ENCODE peak calls at places on chromosome 5, in four cellular contexts. V, I, K and G are unnamed samples.

GRCh38 chr5:59724482-59725392 is 168.8 kb downstream of the PDE4D start:
- DNase-seq in V (no peak), K (peak; percentile 33), I (no peak), G (no peak)

GRCh38 chr5:130796902-130797301 is 368.2 kb downstream of the HINT1 start:
- DNase-seq in V (no peak), I (no peak), K (no peak), G (no peak)

GRCh38 chr5:6634327-6634713 is 1.1 kb downstream of the SRD5A1 start:
- DNase-seq in V (no peak), I (no peak), K (no peak), G (no peak)

GRCh38 chr5:83895860-83896259 is 175.2 kb upstream of the HAPLN1 start:
- DNase-seq in V (no peak), K (no peak), I (no peak), G (no peak)

GRCh38 chr5:73913971-73914370 is 288.0 kb downstream of the ARHGEF28 start:
- DNase-seq in K (no peak), V (no peak), I (no peak), G (no peak)

GRCh38 chr5:15573594-15573993 is 73.6 kb downstream of the FBXL7 start:
- DNase-seq in V (no peak), K (no peak), I (no peak), G (no peak)

GRCh38 chr5:1190296-1190695 is 11.1 kb upstream of the SLC6A19 start:
- DNase-seq in V (no peak), K (no peak), I (no peak), G (no peak)

GRCh38 chr5:157273131-157273556 is 7.2 kb downstream of the CYFIP2 start:
- DNase-seq in I (no peak), V (no peak), K (no peak), G (no peak)

GRCh38 chr5:43704243-43704642 is 101.3 kb downstream of the NNT start:
- DNase-seq in I (no peak), K (no peak), V (no peak), G (no peak)

GRCh38 chr5:14145356-14146334 is 2.5 kb downstream of the TRIO start:
- DNase-seq in I (no peak), V (no peak), K (no peak), G (no peak)

GRCh38 chr5:128667148-128667547 is 129.1 kb upstream of the FBN2 start:
- DNase-seq in K (no peak), I (no peak), V (no peak), G (no peak)

GRCh38 chr5:95835682-95836405 is 13.3 kb upstream of the GLRX start:
- DNase-seq in V (no peak), I (no peak), K (no peak), G (no peak)

GRCh38 chr5:1164696-1165630 is 36.4 kb upstream of the SLC6A19 start:
- DNase-seq in I (no peak), V (no peak), K (no peak), G (no peak)

GRCh38 chr5:74382864-74383618 is 257.5 kb downstream of the ENC1 start:
- DNase-seq in V (no peak), K (no peak), I (no peak), G (no peak)

GRCh38 chr5:40442346-40442745 is 237.4 kb upstream of the PTGER4 start:
- DNase-seq in K (no peak), I (no peak), V (no peak), G (no peak)
- H3K9me3 ChIP-seq in K (no peaks in the 10 kb centered on the region), I (no peaks in the 10 kb centered on the region), V (no peaks in the 10 kb centered on the region), G (peaks cover 2% of the 10 kb centered on the region)

DNA sequence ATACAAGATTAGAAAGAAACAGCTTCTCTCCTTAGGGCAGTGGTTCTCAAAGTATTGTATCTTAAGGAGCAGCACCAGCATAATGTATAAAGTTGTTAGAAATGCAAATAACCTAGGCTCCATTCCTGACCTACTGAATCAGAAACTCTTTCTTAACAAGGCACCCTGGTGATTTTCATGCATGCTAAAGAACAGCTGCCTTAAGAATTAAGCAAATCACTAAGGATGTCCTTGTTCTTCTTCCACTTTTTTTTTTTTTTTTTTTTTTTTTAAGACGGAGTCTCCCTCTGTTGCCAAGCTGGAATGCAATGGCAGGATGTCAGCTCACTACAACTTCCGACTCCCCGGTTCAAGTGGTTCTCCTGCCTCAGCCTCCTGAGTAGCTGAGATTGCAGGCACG is 1095.2 kb upstream of the EDIL3 start:
- DNase-seq in K (no peak), V (no peak), I (no peak), G (no peak)
- H3K9me3 ChIP-seq in K (no peaks in the 10 kb centered on the region), V (no peaks in the 10 kb centered on the region), I (no peaks in the 10 kb centered on the region), G (no peaks in the 10 kb centered on the region)

GRCh38 chr5:180848878-180849277 is 12.2 kb downstream of the ZFP62 start:
- DNase-seq in V (no peak), K (no peak), I (no peak), G (no peak)

GRCh38 chr5:180852510-180852909 is 8.6 kb downstream of the ZFP62 start:
- DNase-seq in K (no peak), V (no peak), I (no peak), G (no peak)

GRCh38 chr5:180848265-180848664 is 12.8 kb downstream of the ZFP62 start:
- DNase-seq in V (no peak), K (no peak), I (no peak), G (no peak)

GRCh38 chr5:180850434-180851078 is 10.5 kb downstream of the ZFP62 start:
- DNase-seq in I (no peak), V (no peak), K (no peak), G (no peak)

DNA sequence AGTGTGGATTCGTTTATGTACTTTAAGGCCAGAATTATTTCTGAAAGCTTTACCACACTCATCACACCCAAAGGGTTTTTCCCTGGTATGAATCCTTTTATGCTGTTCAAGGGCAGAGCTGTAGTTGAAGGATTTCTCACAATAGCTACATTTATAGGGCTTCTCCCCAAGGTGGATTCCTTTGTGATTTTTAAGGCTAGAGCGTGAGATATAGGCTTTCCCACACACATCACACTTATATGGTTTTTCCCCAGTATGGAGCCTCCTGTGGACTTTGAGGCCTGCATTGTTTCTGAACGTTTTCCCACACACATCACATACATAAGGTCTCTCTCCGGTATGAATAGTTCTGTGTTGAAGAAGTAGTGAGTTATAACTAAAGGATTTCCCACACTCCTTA is 11.2 kb downstream of the ZFP62 start:
- DNase-seq in V (no peak), I (no peak), K (no peak), G (no peak)
- H3K9me3 ChIP-seq in V (peaks cover 25% of the 10 kb centered on the region), I (no peaks in the 10 kb centered on the region), K (peaks cover 76% of the 10 kb centered on the region), G (peaks cover 10% of the 10 kb centered on the region)

GRCh38 chr5:178941361-178941760 is 363 bp downstream of the ZNF454 start:
- DNase-seq in V (no peak), I (peak; percentile 17), K (no peak), G (no peak)
- H3K9me3 ChIP-seq in V (peaks cover 21% of the 10 kb centered on the region), I (peaks cover 4% of the 10 kb centered on the region), K (peaks cover 87% of the 10 kb centered on the region), G (peaks cover 19% of the 10 kb centered on the region)

GRCh38 chr5:42590566-42590965 is 166.1 kb upstream of the CCDC152 start:
- DNase-seq in K (no peak), V (no peak), I (no peak), G (no peak)
- H3K9me3 ChIP-seq in K (no peaks in the 10 kb centered on the region), V (no peaks in the 10 kb centered on the region), I (no peaks in the 10 kb centered on the region), G (no peaks in the 10 kb centered on the region)

GRCh38 chr5:3348576-3349535 is 246.8 kb upstream of the IRX1 start:
- DNase-seq in V (no peak), I (no peak), K (no peak), G (no peak)
- H3K9me3 ChIP-seq in V (no peaks in the 10 kb centered on the region), I (no peaks in the 10 kb centered on the region), K (no peaks in the 10 kb centered on the region), G (no peaks in the 10 kb centered on the region)

GRCh38 chr5:2382776-2383677 is 368.4 kb downstream of the IRX2 start:
- DNase-seq in V (no peak), I (no peak), K (no peak), G (no peak)

GRCh38 chr5:2378976-2379375 is 372.5 kb downstream of the IRX2 start:
- DNase-seq in I (no peak), V (no peak), K (no peak), G (no peak)

GRCh38 chr5:2381861-2382260 is 369.6 kb downstream of the IRX2 start:
- DNase-seq in V (no peak), I (no peak), K (no peak), G (no peak)

GRCh38 chr5:2383678-2384025 is 367.8 kb downstream of the IRX2 start:
- DNase-seq in I (no peak), V (no peak), K (no peak), G (no peak)

GRCh38 chr5:2381070-2381469 is 370.4 kb downstream of the IRX2 start:
- DNase-seq in V (no peak), I (no peak), K (no peak), G (no peak)
- H3K9me3 ChIP-seq in V (no peaks in the 10 kb centered on the region), I (no peaks in the 10 kb centered on the region), K (no peaks in the 10 kb centered on the region), G (no peaks in the 10 kb centered on the region)